ENCODE peak calls at places on chromosomes 11 and 22, in seven cellular contexts. One of them, this sample, is unnamed.
A peak's percentile ranks its signal among the peaks of the same experiment; 100 is the strongest.

GRCh38 chr11:35295751-35296150 is 123.6 kb downstream of the SLC1A2 start:
- DNase-seq in endothelial cell of umbilical vein: no peak
- DNase-seq in NB4: no peak
- DNase-seq in A549: no peak
- DNase-seq in GM12878: no peak
- DNase-seq in K562: no peak
- DNase-seq in WTC11: no peak
- DNase-seq in this sample: no peak

GRCh38 chr11:10606536-10607208 is 38.2 kb upstream of the LYVE1 start:
- DNase-seq in K562: no peak
- DNase-seq in NB4: peak; percentile 89
- DNase-seq in A549: no peak
- DNase-seq in GM12878: peak; percentile 16
- DNase-seq in endothelial cell of umbilical vein: peak; percentile 79
- DNase-seq in WTC11: no peak
- DNase-seq in this sample: no peak

GRCh38 chr22:21758056-21758455 is 22.5 kb upstream of the YPEL1 start:
- DNase-seq in WTC11: no peak
- DNase-seq in GM12878: no peak
- DNase-seq in endothelial cell of umbilical vein: peak; percentile 86
- DNase-seq in NB4: no peak
- DNase-seq in K562: no peak
- DNase-seq in A549: no peak
- DNase-seq in this sample: no peak

GRCh38 chr22:29270475-29271271 is 2.6 kb downstream of the EWSR1 start:
- DNase-seq in NB4: peak; percentile 73
- DNase-seq in A549: peak; percentile 25
- DNase-seq in K562: no peak
- DNase-seq in endothelial cell of umbilical vein: peak; percentile 57
- DNase-seq in GM12878: no peak
- DNase-seq in WTC11: no peak
- DNase-seq in this sample: no peak

GRCh38 chr11:107123022-107123421 is 104.7 kb upstream of the GUCY1A2 start:
- DNase-seq in endothelial cell of umbilical vein: no peak
- DNase-seq in NB4: no peak
- DNase-seq in A549: no peak
- DNase-seq in GM12878: no peak
- DNase-seq in K562: no peak
- DNase-seq in WTC11: no peak
- DNase-seq in this sample: no peak

GRCh38 chr22:42721045-42721434 is 370 bp upstream of the A4GALT start:
- DNase-seq in NB4: no peak
- DNase-seq in WTC11: no peak
- DNase-seq in GM12878: no peak
- DNase-seq in A549: no peak
- DNase-seq in K562: no peak
- DNase-seq in endothelial cell of umbilical vein: no peak
- DNase-seq in this sample: no peak

GRCh38 chr11:105553015-105553414 is 56.9 kb upstream of the GRIA4 start:
- DNase-seq in K562: no peak
- DNase-seq in NB4: no peak
- DNase-seq in A549: peak; percentile 0
- DNase-seq in WTC11: no peak
- DNase-seq in GM12878: no peak
- DNase-seq in endothelial cell of umbilical vein: no peak
- DNase-seq in this sample: no peak

GRCh38 chr11:84714316-84714780 is 912.8 kb downstream of the DLG2 start:
- DNase-seq in endothelial cell of umbilical vein: no peak
- DNase-seq in K562: peak; percentile 16
- DNase-seq in GM12878: no peak
- DNase-seq in NB4: peak; percentile 72
- DNase-seq in WTC11: peak; percentile 87
- DNase-seq in A549: peak; percentile 58
- DNase-seq in this sample: peak; percentile 12

GRCh38 chr11:94706211-94706610 is 61.9 kb upstream of the AMOTL1 start:
- DNase-seq in WTC11: no peak
- DNase-seq in NB4: no peak
- DNase-seq in endothelial cell of umbilical vein: no peak
- DNase-seq in GM12878: no peak
- DNase-seq in A549: no peak
- DNase-seq in K562: no peak
- DNase-seq in this sample: no peak

GRCh38 chr22:32336185-32336603 is 21.5 kb upstream of the RFPL3 start:
- DNase-seq in NB4: no peak
- DNase-seq in GM12878: no peak
- DNase-seq in WTC11: no peak
- DNase-seq in A549: no peak
- DNase-seq in K562: no peak
- DNase-seq in endothelial cell of umbilical vein: no peak
- DNase-seq in this sample: no peak

GRCh38 chr11:1194977-1195689 is 27.7 kb upstream of the MUC5B start:
- DNase-seq in K562: no peak
- DNase-seq in WTC11: peak; percentile 5
- DNase-seq in endothelial cell of umbilical vein: no peak
- DNase-seq in GM12878: no peak
- DNase-seq in NB4: no peak
- DNase-seq in A549: no peak
- DNase-seq in this sample: no peak

GRCh38 chr22:29139965-29140782 is 65.5 kb upstream of the EMID1 start:
- DNase-seq in GM12878: no peak
- DNase-seq in K562: no peak
- DNase-seq in A549: no peak
- DNase-seq in endothelial cell of umbilical vein: no peak
- DNase-seq in WTC11: no peak
- DNase-seq in NB4: no peak
- DNase-seq in this sample: no peak

GRCh38 chr22:35231585-35232084 is 25.7 kb upstream of the HMGXB4 start:
- DNase-seq in A549: peak; percentile 78
- DNase-seq in endothelial cell of umbilical vein: peak; percentile 61
- DNase-seq in K562: peak; percentile 66
- DNase-seq in WTC11: peak; percentile 85
- DNase-seq in NB4: peak; percentile 79
- DNase-seq in GM12878: peak; percentile 33
- DNase-seq in this sample: peak; percentile 85

GRCh38 chr22:17962168-17962567 is 62.2 kb downstream of the MICAL3 start:
- DNase-seq in GM12878: no peak
- DNase-seq in A549: no peak
- DNase-seq in endothelial cell of umbilical vein: no peak
- DNase-seq in K562: no peak
- DNase-seq in WTC11: no peak
- DNase-seq in NB4: no peak
- DNase-seq in this sample: no peak

GRCh38 chr11:65663634-65664200 is 1.0 kb upstream of the RELA start:
- DNase-seq in GM12878: no peak
- DNase-seq in K562: peak; percentile 66
- DNase-seq in WTC11: no peak
- DNase-seq in NB4: no peak
- DNase-seq in A549: no peak
- DNase-seq in endothelial cell of umbilical vein: peak; percentile 63
- DNase-seq in this sample: no peak

GRCh38 chr22:44572414-44573207 is 74.6 kb upstream of the RTL6 start:
- DNase-seq in K562: no peak
- DNase-seq in GM12878: no peak
- DNase-seq in NB4: no peak
- DNase-seq in endothelial cell of umbilical vein: no peak
- DNase-seq in A549: no peak
- DNase-seq in WTC11: no peak
- DNase-seq in this sample: no peak

GRCh38 chr11:77418155-77418980 is 55.5 kb downstream of the PAK1 start:
- DNase-seq in NB4: no peak
- DNase-seq in K562: no peak
- DNase-seq in GM12878: no peak
- DNase-seq in endothelial cell of umbilical vein: no peak
- DNase-seq in A549: no peak
- DNase-seq in WTC11: no peak
- DNase-seq in this sample: no peak

GRCh38 chr11:17498058-17498457 is 21.4 kb upstream of the ABCC8 start:
- DNase-seq in NB4: peak; percentile 60
- DNase-seq in GM12878: no peak
- DNase-seq in WTC11: peak; percentile 30
- DNase-seq in K562: no peak
- DNase-seq in endothelial cell of umbilical vein: no peak
- DNase-seq in A549: no peak
- DNase-seq in this sample: peak; percentile 38

GRCh38 chr11:134612416-134613030 is 200.5 kb upstream of the B3GAT1 start:
- DNase-seq in endothelial cell of umbilical vein: no peak
- DNase-seq in WTC11: no peak
- DNase-seq in NB4: no peak
- DNase-seq in K562: no peak
- DNase-seq in GM12878: no peak
- DNase-seq in A549: no peak
- DNase-seq in this sample: no peak

GRCh38 chr11:28303477-28304191 is 195.4 kb downstream of the METTL15 start:
- DNase-seq in GM12878: no peak
- DNase-seq in NB4: no peak
- DNase-seq in K562: no peak
- DNase-seq in endothelial cell of umbilical vein: peak; percentile 51
- DNase-seq in A549: peak; percentile 51
- DNase-seq in WTC11: no peak
- DNase-seq in this sample: no peak
- TF ChIP-seq MAX in GM12878: no peak
- TF ChIP-seq MAX in NB4: no peak
- TF ChIP-seq MAX in K562: no peak
- TF ChIP-seq MAX in endothelial cell of umbilical vein: no peak
- TF ChIP-seq MAX in A549: no peak
- TF ChIP-seq MAX in WTC11: no peak
- TF ChIP-seq MAX in this sample: no peak

GRCh38 chr11:46378811-46379482 is 2.5 kb upstream of the MDK start:
- DNase-seq in GM12878: no peak
- DNase-seq in WTC11: no peak
- DNase-seq in NB4: peak; percentile 41
- DNase-seq in K562: no peak
- DNase-seq in endothelial cell of umbilical vein: no peak
- DNase-seq in A549: no peak
- DNase-seq in this sample: no peak

GRCh38 chr11:46381046-46381835 is at the start of gene MDK:
- DNase-seq in NB4: peak; percentile 16
- DNase-seq in endothelial cell of umbilical vein: peak; percentile 37
- DNase-seq in K562: peak; percentile 91
- DNase-seq in GM12878: no peak
- DNase-seq in A549: no peak
- DNase-seq in WTC11: peak; percentile 77
- DNase-seq in this sample: no peak

GRCh38 chr11:46378296-46378695 is 3.2 kb upstream of the MDK start:
- DNase-seq in WTC11: no peak
- DNase-seq in A549: no peak
- DNase-seq in NB4: no peak
- DNase-seq in endothelial cell of umbilical vein: no peak
- DNase-seq in K562: no peak
- DNase-seq in GM12878: no peak
- DNase-seq in this sample: no peak

GRCh38 chr11:46381836-46382643 is 571 bp downstream of the MDK start:
- DNase-seq in A549: no peak
- DNase-seq in endothelial cell of umbilical vein: peak; percentile 52
- DNase-seq in WTC11: peak; percentile 46
- DNase-seq in K562: peak; percentile 28
- DNase-seq in GM12878: no peak
- DNase-seq in NB4: peak; percentile 30
- DNase-seq in this sample: no peak

DNA sequence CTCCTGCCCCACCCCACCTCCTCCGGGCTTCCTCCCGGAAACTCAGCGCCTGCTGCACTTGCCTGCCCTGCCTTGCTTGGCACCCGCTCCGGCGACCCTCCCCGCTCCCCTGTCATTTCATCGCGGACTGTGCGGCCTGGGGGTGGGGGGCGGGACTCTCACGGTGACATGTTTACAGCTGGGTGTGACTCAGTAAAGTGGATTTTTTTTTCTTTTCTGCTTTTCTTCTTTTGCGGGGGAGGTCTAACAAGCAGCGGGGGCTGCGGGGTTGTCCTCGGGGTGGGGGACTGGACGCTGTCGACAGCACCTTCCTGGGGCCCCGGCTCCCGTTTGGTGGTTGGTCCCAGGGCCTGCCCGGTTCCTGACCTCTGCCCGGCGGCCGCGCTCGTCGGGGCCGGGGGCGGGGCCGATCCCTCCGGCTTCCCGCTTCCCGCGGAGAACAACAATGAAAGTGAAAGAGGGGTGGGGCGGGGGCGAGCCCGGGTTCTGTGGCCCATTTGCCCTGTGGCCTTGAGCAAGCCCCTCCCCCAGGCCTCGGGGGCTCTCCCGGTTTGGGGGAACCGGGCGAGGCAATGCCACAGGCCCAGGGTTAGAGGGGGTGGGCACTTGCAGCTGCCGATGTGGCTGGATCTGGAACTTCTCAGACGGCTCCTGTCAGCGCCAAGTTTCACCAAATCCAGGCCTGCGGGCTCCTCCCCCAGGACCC is 976 bp upstream of the MDK start:
- DNase-seq in NB4: peak; percentile 75
- DNase-seq in K562: peak; percentile 86
- DNase-seq in A549: no peak
- DNase-seq in WTC11: peak; percentile 91
- DNase-seq in endothelial cell of umbilical vein: peak; percentile 67
- DNase-seq in GM12878: no peak
- DNase-seq in this sample: no peak
- TF ChIP-seq MAX in NB4: no peak
- TF ChIP-seq MAX in K562: no peak
- TF ChIP-seq MAX in A549: peak; percentile 34
- TF ChIP-seq MAX in WTC11: no peak
- TF ChIP-seq MAX in endothelial cell of umbilical vein: no peak
- TF ChIP-seq MAX in GM12878: no peak
- TF ChIP-seq MAX in this sample: no peak

GRCh38 chr22:24521791-24522245 is 26.7 kb downstream of the UPB1 start:
- DNase-seq in endothelial cell of umbilical vein: peak; percentile 70
- DNase-seq in GM12878: no peak
- DNase-seq in K562: no peak
- DNase-seq in NB4: peak; percentile 76
- DNase-seq in A549: peak; percentile 71
- DNase-seq in WTC11: peak; percentile 61
- DNase-seq in this sample: peak; percentile 86

GRCh38 chr22:24526191-24526590 is 28.7 kb downstream of the GUCD1 start:
- DNase-seq in WTC11: no peak
- DNase-seq in A549: no peak
- DNase-seq in K562: no peak
- DNase-seq in GM12878: no peak
- DNase-seq in NB4: no peak
- DNase-seq in endothelial cell of umbilical vein: no peak
- DNase-seq in this sample: no peak

GRCh38 chr22:24529898-24530297 is 25.0 kb downstream of the GUCD1 start:
- DNase-seq in K562: no peak
- DNase-seq in WTC11: no peak
- DNase-seq in endothelial cell of umbilical vein: no peak
- DNase-seq in A549: no peak
- DNase-seq in GM12878: no peak
- DNase-seq in NB4: no peak
- DNase-seq in this sample: no peak

GRCh38 chr22:24523873-24524272 is 28.7 kb downstream of the UPB1 start:
- DNase-seq in K562: no peak
- DNase-seq in NB4: no peak
- DNase-seq in WTC11: no peak
- DNase-seq in GM12878: no peak
- DNase-seq in A549: no peak
- DNase-seq in endothelial cell of umbilical vein: peak; percentile 45
- DNase-seq in this sample: no peak

GRCh38 chr22:24525416-24526037 is 29.4 kb downstream of the GUCD1 start:
- DNase-seq in GM12878: peak; percentile 62
- DNase-seq in NB4: peak; percentile 86
- DNase-seq in K562: peak; percentile 82
- DNase-seq in WTC11: peak; percentile 84
- DNase-seq in endothelial cell of umbilical vein: peak; percentile 72
- DNase-seq in A549: peak; percentile 73
- DNase-seq in this sample: peak; percentile 54
- TF ChIP-seq MAX in GM12878: no peak
- TF ChIP-seq MAX in NB4: no peak
- TF ChIP-seq MAX in K562: no peak
- TF ChIP-seq MAX in WTC11: no peak
- TF ChIP-seq MAX in endothelial cell of umbilical vein: no peak
- TF ChIP-seq MAX in A549: no peak
- TF ChIP-seq MAX in this sample: no peak

GRCh38 chr22:49502126-49502826 is 325.4 kb downstream of the BRD1 start:
- DNase-seq in endothelial cell of umbilical vein: no peak
- DNase-seq in GM12878: no peak
- DNase-seq in A549: peak; percentile 53
- DNase-seq in WTC11: no peak
- DNase-seq in K562: no peak
- DNase-seq in NB4: peak; percentile 94
- DNase-seq in this sample: peak; percentile 68
- TF ChIP-seq MAX in endothelial cell of umbilical vein: no peak
- TF ChIP-seq MAX in GM12878: no peak
- TF ChIP-seq MAX in A549: no peak
- TF ChIP-seq MAX in WTC11: no peak
- TF ChIP-seq MAX in K562: no peak
- TF ChIP-seq MAX in NB4: peak; percentile 52
- TF ChIP-seq MAX in this sample: peak; percentile 27

This sample was measured in HCT116.